ENCODE peak calls at places on chromosome 18, in ten cellular contexts. H, C, P, V, Y, O, Q, S, J and L are unnamed samples.

GRCh38 chr18:3389977-3390376 is 60.0 kb upstream of the TGIF1 start:
- DNase-seq in S (no peak), Q (no peak), P (no peak), C (no peak), O (no peak), J (no peak), V (no peak), Y (no peak), H (no peak), L (no peak)

GRCh38 chr18:7601936-7602335 is 34.8 kb downstream of the PTPRM start:
- DNase-seq in H (no peak), O (no peak), J (no peak), S (no peak), Q (no peak), C (no peak), P (no peak), Y (no peak), V (no peak), L (no peak)

GRCh38 chr18:54882318-54882717 is 54.0 kb downstream of the RAB27B start:
- DNase-seq in C (no peak), P (no peak), V (no peak), Q (no peak), S (no peak), O (no peak), J (no peak), H (no peak), Y (no peak), L (no peak)

GRCh38 chr18:75784413-75784812 is 356.9 kb upstream of the SMIM21 start:
- DNase-seq in C (no peak), Q (no peak), O (peak; percentile 36), V (no peak), P (no peak), Y (no peak), H (no peak), S (peak; percentile 2), J (no peak), L (peak; percentile 29)

GRCh38 chr18:40017026-40017425 is 1938.0 kb upstream of the PIK3C3 start:
- DNase-seq in Y (no peak), O (no peak), C (no peak), S (no peak), V (no peak), H (no peak), P (no peak), Q (no peak), J (no peak), L (no peak)

GRCh38 chr18:50183556-50183955 is 11.4 kb downstream of the MYO5B start:
- DNase-seq in H (peak; percentile 87), O (no peak), J (no peak), C (no peak), P (no peak), V (no peak), Y (no peak), Q (no peak), S (peak; percentile 20), L (no peak)

GRCh38 chr18:74715306-74715705 is 117.6 kb downstream of the ZNF407 start:
- DNase-seq in Q (no peak), P (no peak), Y (no peak), J (no peak), H (no peak), C (peak; percentile 10), V (no peak), O (no peak), S (no peak), L (no peak)

GRCh38 chr18:35141077-35141476 is 99.8 kb upstream of the ZNF397 start:
- DNase-seq in S (no peak), Y (no peak), H (no peak), O (no peak), V (no peak), P (no peak), Q (no peak), C (no peak), J (no peak), L (no peak)

GRCh38 chr18:49020621-49021021 is 69.9 kb upstream of the SMAD7 start:
- DNase-seq in O (no peak), S (no peak), P (no peak), Q (no peak), C (no peak), Y (no peak), V (no peak), H (no peak), J (no peak), L (no peak)

GRCh38 chr18:53795061-53795460 is 429.4 kb downstream of the MBD2 start:
- DNase-seq in Y (no peak), P (no peak), V (no peak), H (no peak), O (no peak), J (no peak), Q (no peak), S (no peak), C (no peak), L (no peak)

GRCh38 chr18:53991202-53991601 is 233.3 kb downstream of the MBD2 start:
- DNase-seq in V (no peak), J (no peak), H (no peak), Q (no peak), C (no peak), Y (no peak), S (no peak), O (no peak), P (no peak), L (no peak)